ENCODE peak calls at places on chromosome 3, in nine cellular contexts. G is uterus; Z is Karpas-422; S is Panc1; X is stimulated activated CD8-positive, alpha-beta memory T cell treated with anti-CD3 and anti-CD28 coated beads, Interleukin-15, amount 100 ng/mL, for 4 hours; Y is neural crest cell; C is GM20000; L is NCI-H1417; Q is activated naive CD8-positive, alpha-beta T cell treated with anti-CD3 and anti-CD28 coated beads, Interleukin-2, amount 50 U/mL, for 24 hours. H is an unnamed sample.

GRCh38 chr3:9649791-9650521 is 651 bp downstream of the MTMR14 start:
- DNase-seq in G (no peak), Z (peak; percentile 77), S (no peak), X (no peak), Y (no peak), C (peak; percentile 72), L (no peak), Q (no peak), H (no peak)

GRCh38 chr3:168341192-168341816 is 245.6 kb upstream of the GOLIM4 start:
- DNase-seq in G (no peak), Z (no peak), S (no peak), X (no peak), Y (no peak), C (no peak), L (peak; percentile 48), Q (no peak), H (no peak)

GRCh38 chr3:120418866-120419490 is 31.8 kb downstream of the FSTL1 start:
- DNase-seq in G (no peak), Z (peak; percentile 80), S (peak; percentile 12), X (no peak), Y (no peak), C (peak; percentile 67), L (peak; percentile 88), Q (peak; percentile 3), H (peak; percentile 79)

GRCh38 chr3:24522155-24522579 is 27.5 kb upstream of the THRB start:
- DNase-seq in G (no peak), Z (no peak), S (no peak), X (no peak), Y (no peak), C (no peak), L (no peak), Q (no peak), H (no peak)

GRCh38 chr3:155086041-155086440 is 5.9 kb downstream of the MME start:
- DNase-seq in G (no peak), Z (no peak), S (no peak), X (no peak), Y (no peak), C (no peak), L (no peak), Q (no peak), H (no peak)

GRCh38 chr3:111712294-111713180 is 117.4 kb upstream of the ZBED2 start:
- DNase-seq in G (no peak), Z (peak; percentile 86), S (no peak), X (no peak), Y (no peak), C (no peak), L (peak; percentile 94), Q (no peak), H (peak; percentile 74)

GRCh38 chr3:69048990-69049389 is 3.1 kb downstream of the TMF1 start:
- DNase-seq in G (no peak), Z (no peak), S (no peak), X (no peak), Y (no peak), C (no peak), L (no peak), Q (no peak), H (no peak)

GRCh38 chr3:124995460-124995994 is 60.3 kb downstream of the HEG1 start:
- DNase-seq in G (peak; percentile 64), Z (peak; percentile 76), S (peak; percentile 27), X (peak; percentile 5), Y (peak; percentile 44), C (peak; percentile 77), L (peak; percentile 76), Q (peak; percentile 30), H (peak; percentile 76)

GRCh38 chr3:183577336-183577735 is 21.8 kb upstream of the KLHL6 start:
- DNase-seq in G (no peak), Z (no peak), S (no peak), X (no peak), Y (no peak), C (no peak), L (no peak), Q (no peak), H (no peak)

GRCh38 chr3:121660356-121661171 is at the start of gene HCLS1:
- DNase-seq in G (no peak), Z (peak; percentile 95), S (no peak), X (peak; percentile 57), Y (no peak), C (peak; percentile 78), L (no peak), Q (peak; percentile 71), H (no peak)

GRCh38 chr3:150589759-150590158 is 13.4 kb upstream of the SELENOT start:
- DNase-seq in G (no peak), Z (no peak), S (no peak), X (no peak), Y (no peak), C (no peak), L (no peak), Q (no peak), H (no peak)

GRCh38 chr3:121111914-121112612 is 204.1 kb downstream of the STXBP5L start:
- DNase-seq in G (no peak), Z (no peak), S (no peak), X (no peak), Y (no peak), C (no peak), L (no peak), Q (no peak), H (no peak)

GRCh38 chr3:59210260-59210659 is 160.4 kb upstream of the CFAP20DC start:
- DNase-seq in G (no peak), Z (no peak), S (no peak), X (no peak), Y (no peak), C (no peak), L (no peak), Q (no peak), H (no peak)

GRCh38 chr3:129656659-129657247 is 50.3 kb upstream of the PLXND1 start:
- DNase-seq in G (no peak), Z (peak; percentile 54), S (no peak), X (no peak), Y (no peak), C (no peak), L (no peak), Q (no peak), H (no peak)

GRCh38 chr3:56851966-56852884 is 50.5 kb upstream of the ARHGEF3 start:
- DNase-seq in G (no peak), Z (no peak), S (no peak), X (no peak), Y (no peak), C (no peak), L (no peak), Q (no peak), H (no peak)

GRCh38 chr3:77726509-77726908 is 686.6 kb downstream of the ROBO2 start:
- DNase-seq in G (no peak), Z (no peak), S (no peak), X (no peak), Y (no peak), C (no peak), L (no peak), Q (no peak), H (no peak)

GRCh38 chr3:52973806-52974205 is 72.1 kb downstream of the SFMBT1 start:
- DNase-seq in G (no peak), Z (no peak), S (no peak), X (no peak), Y (no peak), C (no peak), L (no peak), Q (no peak), H (no peak)

GRCh38 chr3:52281980-52282801 is 3.7 kb upstream of the WDR82 start:
- DNase-seq in G (no peak), Z (no peak), S (no peak), X (no peak), Y (no peak), C (no peak), L (no peak), Q (no peak), H (no peak)

GRCh38 chr3:48684480-48685143 is 1.1 kb downstream of the NCKIPSD start:
- DNase-seq in G (no peak), Z (peak; percentile 60), S (no peak), X (no peak), Y (no peak), C (peak; percentile 50), L (no peak), Q (no peak), H (no peak)

GRCh38 chr3:144662729-144663128 is 691.1 kb downstream of the DIPK2A start:
- DNase-seq in G (no peak), Z (no peak), S (no peak), X (no peak), Y (no peak), C (no peak), L (no peak), Q (no peak), H (no peak)

GRCh38 chr3:120678331-120678845 is 3.7 kb downstream of the HGD start:
- DNase-seq in G (no peak), Z (peak; percentile 76), S (no peak), X (no peak), Y (no peak), C (peak; percentile 34), L (no peak), Q (no peak), H (no peak)

GRCh38 chr3:190972196-190972595 is 109.7 kb upstream of the GMNC start:
- DNase-seq in G (no peak), Z (no peak), S (no peak), X (no peak), Y (no peak), C (no peak), L (no peak), Q (no peak), H (no peak)